ENCODE peak calls at places on chromosomes 3 and 15, in ten cellular contexts. V is activated CD4-positive, alpha-beta T cell treated with anti-CD3 and anti-CD28 coated beads, Interleukin-2, amount 50 U/mL, for 24 hours; G is transverse colon; A is H54; X is GM19239; S is stimulated activated CD8-positive, alpha-beta memory T cell treated with anti-CD3 and anti-CD28 coated beads, Interleukin-7, amount 100 ng/mL, for 1 hour; K is K562; Q is naive thymus-derived CD8-positive, alpha-beta T cell; H is SHP77 treated with DMSO at 0.1 percent for 48 hours; M is cardiac muscle cell. N is an unnamed sample.

GRCh38 chr15:65212097-65212496 is 824 bp upstream of the CILP start:
- DNase-seq in A (no peak), Q (peak; percentile 14), M (peak; percentile 36), H (peak; percentile 49), V (peak; percentile 31), K (peak; percentile 91), G (no peak), X (peak; percentile 18), S (no peak), N (peak; percentile 37)

GRCh38 chr3:196179380-196180308 is 31.6 kb downstream of the ZDHHC19 start:
- DNase-seq in S (peak; percentile 68), A (no peak), K (peak; percentile 68), H (peak; percentile 24), V (peak; percentile 79), M (no peak), Q (peak; percentile 77), G (peak; percentile 52), X (peak; percentile 71), N (no peak)

GRCh38 chr15:80426316-80426715 is 22.1 kb downstream of the ARNT2 start:
- DNase-seq in Q (no peak), S (no peak), H (no peak), K (no peak), A (no peak), X (no peak), G (no peak), M (no peak), V (no peak), N (no peak)

GRCh38 chr3:136171097-136171542 is 25.0 kb downstream of the MSL2 start:
- DNase-seq in Q (no peak), S (no peak), V (no peak), H (no peak), G (no peak), K (no peak), X (no peak), M (no peak), A (no peak), N (no peak)

GRCh38 chr15:78790027-78790426 is 21.2 kb downstream of the ADAMTS7 start:
- DNase-seq in S (no peak), Q (no peak), M (peak; percentile 59), A (no peak), G (no peak), H (no peak), V (no peak), K (no peak), X (no peak), N (no peak)

GRCh38 chr3:194014756-194015155 is 121.2 kb upstream of the HES1 start:
- DNase-seq in M (no peak), Q (no peak), K (no peak), X (no peak), G (no peak), S (no peak), V (no peak), H (no peak), A (no peak), N (no peak)

GRCh38 chr15:52040167-52040900 is 21.3 kb downstream of the MAPK6 start:
- DNase-seq in H (no peak), Q (no peak), V (no peak), A (no peak), X (no peak), G (no peak), K (no peak), M (peak; percentile 40), S (no peak), N (no peak)

GRCh38 chr15:38054488-38054887 is 120.0 kb downstream of the TMCO5A start:
- DNase-seq in H (no peak), K (no peak), Q (no peak), G (no peak), S (no peak), A (no peak), X (no peak), M (no peak), V (no peak), N (no peak)

GRCh38 chr3:74352166-74352565 is 262.3 kb downstream of the CNTN3 start:
- DNase-seq in A (no peak), K (no peak), Q (no peak), G (no peak), H (no peak), M (no peak), V (no peak), X (no peak), S (no peak), N (no peak)

GRCh38 chr3:151290673-151291072 is 12.3 kb upstream of the P2RY14 start:
- DNase-seq in H (no peak), K (no peak), Q (no peak), M (no peak), V (no peak), X (no peak), A (peak; percentile 4), S (no peak), G (no peak), N (no peak)

GRCh38 chr15:73908030-73908821 is 18.0 kb upstream of the LOXL1 start:
- DNase-seq in H (peak; percentile 20), G (peak; percentile 81), Q (peak; percentile 61), X (peak; percentile 62), M (peak; percentile 86), K (peak; percentile 67), S (peak; percentile 30), A (peak; percentile 40), V (peak; percentile 57), N (peak; percentile 90)

N was measured in endothelial cell.